ENCODE peak calls at places on chromosomes 16 and 17, in eight cellular contexts. W, H, L, Y, X, C, U and D are unnamed samples.
A peak's percentile ranks its signal among the peaks of the same experiment; 100 is the strongest.

GRCh38 chr16:84985079-84986065 is 26.0 kb downstream of the ZDHHC7 start:
- DNase-seq in L (no peak), C (peak; percentile 32), Y (peak; percentile 82), X (peak; percentile 54), U (no peak), H (no peak), W (peak; percentile 90), D (no peak)

GRCh38 chr17:32206816-32207215 is 58.8 kb upstream of the RHBDL3 start:
- DNase-seq in L (no peak), C (no peak), Y (no peak), X (no peak), U (no peak), H (no peak), W (peak; percentile 89), D (no peak)

GRCh38 chr17:9199474-9200196 is 178.3 kb downstream of the NTN1 start:
- DNase-seq in U (no peak), Y (no peak), W (no peak), X (no peak), H (peak; percentile 47), C (no peak), L (peak; percentile 52), D (peak; percentile 3)

GRCh38 chr17:45756266-45756989 is 27.7 kb upstream of the CRHR1 start:
- DNase-seq in U (no peak), X (no peak), Y (no peak), H (no peak), C (no peak), L (no peak), W (no peak), D (no peak)

GRCh38 chr17:44086364-44087311 is 16.1 kb downstream of the G6PC3 start:
- DNase-seq in W (peak; percentile 86), U (no peak), L (peak; percentile 66), C (no peak), Y (no peak), H (no peak), X (peak; percentile 92), D (peak; percentile 82)

GRCh38 chr17:62592305-62593099 is 35.0 kb upstream of the MRC2 start:
- DNase-seq in C (no peak), L (no peak), W (peak; percentile 30), Y (no peak), X (peak; percentile 83), H (no peak), U (no peak), D (no peak)

GRCh38 chr16:85753559-85753958 is 2.7 kb upstream of the C16orf74 start:
- DNase-seq in H (no peak), L (no peak), U (no peak), W (no peak), Y (no peak), C (no peak), X (peak; percentile 55), D (no peak)

GRCh38 chr17:61425682-61426481 is 26.2 kb downstream of the TBX2 start:
- DNase-seq in L (no peak), H (no peak), U (no peak), C (no peak), W (no peak), Y (no peak), X (peak; percentile 60), D (no peak)

GRCh38 chr17:73281926-73282325 is 20.2 kb upstream of the CPSF4L start:
- DNase-seq in W (peak; percentile 34), U (no peak), L (no peak), X (no peak), Y (no peak), H (no peak), C (no peak), D (no peak)

GRCh38 chr17:3754458-3755334 is 31.0 kb downstream of the HASPIN start:
- DNase-seq in X (peak; percentile 93), W (no peak), C (peak; percentile 93), L (no peak), H (no peak), U (no peak), Y (no peak), D (peak; percentile 87)

GRCh38 chr16:2902337-2903130 is 9.2 kb upstream of the FLYWCH1 start:
- DNase-seq in W (no peak), H (no peak), L (no peak), X (no peak), U (no peak), Y (no peak), C (no peak), D (no peak)

GRCh38 chr16:3983081-3983520 is 102.6 kb upstream of the CREBBP start:
- DNase-seq in L (peak; percentile 67), H (peak; percentile 73), C (peak; percentile 73), Y (peak; percentile 78), W (peak; percentile 60), X (peak; percentile 75), U (peak; percentile 42), D (peak; percentile 64)

GRCh38 chr17:9072626-9073339 is 51.5 kb downstream of the NTN1 start:
- DNase-seq in L (peak; percentile 67), C (peak; percentile 53), X (no peak), H (peak; percentile 76), W (no peak), Y (peak; percentile 85), U (peak; percentile 48), D (no peak)

GRCh38 chr17:77654296-77654695 is 304.2 kb upstream of the TNRC6C start:
- DNase-seq in X (no peak), W (no peak), Y (peak; percentile 48), U (no peak), H (no peak), C (no peak), L (no peak), D (no peak)

GRCh38 chr17:4986403-4986802 is 1.1 kb downstream of the CAMTA2 start:
- DNase-seq in H (no peak), L (no peak), W (no peak), C (no peak), Y (no peak), X (no peak), U (no peak), D (no peak)

GRCh38 chr16:57844416-57845030 is 42.2 kb upstream of the KIFC3 start:
- DNase-seq in W (no peak), H (no peak), L (no peak), U (no peak), C (no peak), X (no peak), Y (peak; percentile 35), D (no peak)

GRCh38 chr16:56626685-56627084 is 1.1 kb downstream of the MT1E start:
- DNase-seq in X (no peak), U (no peak), C (no peak), H (no peak), W (no peak), L (peak; percentile 50), Y (no peak), D (no peak)

GRCh38 chr16:15502041-15502725 is 67.8 kb downstream of the BMERB1 start:
- DNase-seq in H (no peak), Y (no peak), U (no peak), W (peak; percentile 81), X (peak; percentile 77), C (no peak), L (no peak), D (no peak)

GRCh38 chr16:84484579-84485254 is 19.7 kb downstream of the MEAK7 start:
- DNase-seq in Y (peak; percentile 71), X (peak; percentile 49), W (peak; percentile 68), L (peak; percentile 53), H (peak; percentile 66), C (no peak), U (peak; percentile 48), D (no peak)

DNA sequence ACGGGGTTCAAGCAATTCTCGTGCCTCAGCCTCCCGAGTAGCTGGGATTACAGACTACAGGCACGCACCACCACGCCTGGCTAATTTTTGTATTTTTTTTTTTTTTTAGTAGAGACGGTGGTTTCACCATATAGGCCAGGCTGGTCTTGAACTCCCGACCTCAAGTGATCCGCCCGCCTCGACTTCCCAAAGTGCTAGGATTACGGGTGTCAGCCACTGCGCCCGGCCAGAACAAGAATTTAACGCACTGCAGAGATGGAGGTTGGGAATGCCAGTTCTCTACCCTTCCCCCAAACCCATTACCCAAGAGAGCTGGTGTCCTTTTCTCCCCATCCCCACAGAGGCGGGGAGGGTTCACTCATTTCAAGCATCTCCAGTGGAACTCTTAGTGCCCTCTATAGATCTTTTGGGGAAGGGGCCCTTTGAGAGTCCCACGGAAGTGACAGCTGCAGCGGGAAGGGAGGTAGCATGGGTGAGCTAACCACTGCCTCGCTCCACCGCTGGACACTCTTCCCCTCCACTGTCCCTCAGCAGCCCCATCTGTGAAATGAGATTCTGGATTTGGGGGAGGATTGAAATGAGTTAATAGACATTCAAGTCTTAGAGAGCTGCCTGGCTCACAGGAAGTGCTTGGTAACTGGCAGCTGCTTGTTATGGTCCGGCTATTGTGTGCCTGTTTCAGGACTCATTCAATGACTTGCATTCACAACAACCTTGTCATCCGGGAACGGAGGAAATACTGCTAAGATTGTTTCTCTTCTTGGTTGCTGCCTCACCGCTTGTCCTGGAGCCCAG is 3.5 kb upstream of the UBALD2 start:
- DNase-seq in Y (no peak), C (no peak), U (no peak), L (no peak), W (no peak), X (peak; percentile 33), H (no peak), D (peak; percentile 56)
- TF ChIP-seq CTCF in Y (no peak), C (no peak), U (no peak), L (no peak), W (no peak), X (no peak), H (no peak), D (no peak)

GRCh38 chr16:23728112-23728477 is 15.1 kb upstream of the ERN2 start:
- DNase-seq in X (no peak), H (no peak), C (no peak), Y (no peak), W (no peak), L (no peak), U (no peak), D (no peak)
- TF ChIP-seq CTCF in X (no peak), H (no peak), C (no peak), Y (no peak), W (no peak), L (no peak), U (no peak), D (no peak)

GRCh38 chr17:16313159-16314090 is 39.8 kb downstream of the CENPV start:
- DNase-seq in W (peak; percentile 64), U (no peak), H (no peak), Y (no peak), L (no peak), C (no peak), X (no peak), D (no peak)
- TF ChIP-seq CTCF in W (no peak), U (no peak), H (no peak), Y (no peak), L (no peak), C (no peak), X (no peak), D (no peak)

GRCh38 chr17:34082404-34082803 is 172.7 kb upstream of the CCL2 start:
- DNase-seq in X (no peak), C (no peak), H (no peak), Y (no peak), U (no peak), L (no peak), W (no peak), D (no peak)

GRCh38 chr17:34076743-34077631 is 178.1 kb upstream of the CCL2 start:
- DNase-seq in Y (no peak), L (no peak), X (no peak), H (no peak), U (no peak), W (no peak), C (no peak), D (no peak)

DNA sequence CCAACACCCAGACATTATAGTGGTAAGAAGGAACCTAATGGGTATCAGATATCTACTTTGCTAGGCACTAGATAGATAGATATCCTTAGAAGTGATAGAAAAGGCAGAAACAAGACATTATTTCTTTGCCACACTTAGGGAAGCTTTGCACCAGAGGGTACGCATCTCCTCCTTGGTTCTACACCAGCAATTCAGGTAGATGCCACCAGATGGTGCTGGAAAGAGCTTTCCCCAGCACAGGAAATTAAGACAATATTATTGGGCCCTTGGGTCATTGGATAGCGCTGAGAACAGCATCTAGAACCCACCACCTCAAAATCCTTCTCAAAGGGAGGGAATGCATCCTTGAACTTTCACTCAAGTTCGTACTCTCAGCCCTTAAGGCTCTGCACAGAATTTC is 173.8 kb upstream of the CCL2 start:
- DNase-seq in H (no peak), X (peak; percentile 25), U (no peak), Y (no peak), L (no peak), W (no peak), C (no peak), D (no peak)
- TF ChIP-seq CTCF in H (peak; percentile 26), X (peak; percentile 35), U (no peak), Y (no peak), L (peak; percentile 26), W (peak; percentile 13), C (peak; percentile 22), D (no peak)